ENCODE peak calls at places on chromosomes 11 and 22, in nine cellular contexts. Q is sigmoid colon, L is stomach, A is A549, V is HepG2, S is ovary, F is GM12878, O is tibial nerve, W is esophagus muscularis mucosa. P is an unnamed sample.

GRCh38 chr11:44008698-44009097 is 39.1 kb upstream of the ACCSL start:
- DNase-seq in Q (peak; percentile 14), L (peak; percentile 10), A (no peak), V (no peak), S (peak; percentile 7), F (no peak), O (no peak), W (no peak), P (no peak)

GRCh38 chr11:77009533-77010160 is 24.6 kb upstream of the B3GNT6 start:
- DNase-seq in Q (no peak), L (no peak), A (no peak), V (no peak), S (no peak), F (no peak), O (no peak), W (no peak), P (no peak)

GRCh38 chr22:44147821-44148574 is 32.7 kb upstream of the PARVG start:
- DNase-seq in Q (peak; percentile 86), L (no peak), A (no peak), V (no peak), S (no peak), F (no peak), O (no peak), W (no peak), P (peak; percentile 30)

GRCh38 chr22:42717197-42717967 is 3.3 kb downstream of the A4GALT start:
- DNase-seq in Q (no peak), L (no peak), A (no peak), V (no peak), S (no peak), F (no peak), O (no peak), W (no peak), P (no peak)

GRCh38 chr11:130214861-130215530 is 55.4 kb downstream of the ST14 start:
- DNase-seq in Q (no peak), L (peak; percentile 5), A (no peak), V (no peak), S (no peak), F (no peak), O (no peak), W (peak; percentile 72), P (no peak)

GRCh38 chr11:96576383-96576782 is 186.6 kb downstream of the JRKL start:
- DNase-seq in Q (no peak), L (no peak), A (no peak), V (no peak), S (no peak), F (no peak), O (no peak), W (no peak), P (no peak)

GRCh38 chr11:93000511-93001476 is 31.3 kb downstream of the MTNR1B start:
- DNase-seq in Q (no peak), L (no peak), A (peak; percentile 48), V (peak; percentile 10), S (no peak), F (no peak), O (no peak), W (no peak), P (no peak)

GRCh38 chr22:46861468-46861867 is 99.0 kb downstream of the TBC1D22A start:
- DNase-seq in Q (no peak), L (no peak), A (no peak), V (no peak), S (no peak), F (no peak), O (no peak), W (no peak), P (no peak)

GRCh38 chr22:35894937-35895708 is 133.5 kb downstream of the RBFOX2 start:
- DNase-seq in Q (peak; percentile 85), L (no peak), A (no peak), V (no peak), S (no peak), F (no peak), O (no peak), W (no peak), P (peak; percentile 12)

GRCh38 chr11:132058211-132058772 is 687.9 kb downstream of the NTM start:
- DNase-seq in Q (no peak), L (no peak), A (no peak), V (no peak), S (no peak), F (no peak), O (no peak), W (no peak), P (peak; percentile 17)

GRCh38 chr22:37818397-37819099 is 4.6 kb upstream of the GALR3 start:
- DNase-seq in Q (peak; percentile 83), L (peak; percentile 71), A (no peak), V (no peak), S (peak; percentile 68), F (no peak), O (no peak), W (no peak), P (peak; percentile 77)

GRCh38 chr22:29901354-29901753 is 18.4 kb downstream of the MTMR3 start:
- DNase-seq in Q (no peak), L (no peak), A (no peak), V (no peak), S (no peak), F (no peak), O (no peak), W (no peak), P (no peak)

GRCh38 chr11:37710031-37710430 is 1112.0 kb upstream of the RAG2 start:
- DNase-seq in Q (no peak), L (no peak), A (no peak), V (no peak), S (no peak), F (no peak), O (no peak), W (no peak), P (no peak)

GRCh38 chr22:31055322-31056159 is 25.6 kb upstream of the SMTN start:
- DNase-seq in Q (peak; percentile 99), L (peak; percentile 94), A (peak; percentile 92), V (peak; percentile 98), S (peak; percentile 90), F (no peak), O (peak; percentile 77), W (peak; percentile 96), P (peak; percentile 82)

GRCh38 chr22:17578129-17578754 is 14.9 kb downstream of the SLC25A18 start:
- DNase-seq in Q (peak; percentile 92), L (peak; percentile 77), A (no peak), V (peak; percentile 21), S (peak; percentile 48), F (no peak), O (peak; percentile 38), W (no peak), P (peak; percentile 53)

GRCh38 chr11:65388731-65389130 is 2.3 kb downstream of the FRMD8 start:
- DNase-seq in Q (no peak), L (no peak), A (no peak), V (no peak), S (no peak), F (peak; percentile 19), O (no peak), W (no peak), P (no peak)

GRCh38 chr11:6022954-6023353 is 7.6 kb downstream of the OR56A1 start:
- DNase-seq in Q (no peak), L (no peak), A (peak; percentile 13), V (peak; percentile 43), S (no peak), F (peak; percentile 5), O (no peak), W (no peak), P (no peak)

GRCh38 chr22:20413217-20414058 is 19.5 kb downstream of the ZNF74 start:
- DNase-seq in Q (peak; percentile 36), L (no peak), A (no peak), V (no peak), S (no peak), F (no peak), O (no peak), W (no peak), P (no peak)

GRCh38 chr22:39297490-39298193 is 21.8 kb downstream of the RPL3 start:
- DNase-seq in Q (no peak), L (peak; percentile 46), A (no peak), V (no peak), S (no peak), F (no peak), O (no peak), W (no peak), P (peak; percentile 46)

GRCh38 chr11:76845069-76845468 is 15.6 kb upstream of the ACER3 start:
- DNase-seq in Q (no peak), L (no peak), A (no peak), V (no peak), S (no peak), F (no peak), O (no peak), W (no peak), P (peak; percentile 52)

GRCh38 chr11:18749681-18750319 is 23.8 kb upstream of the IGSF22 start:
- DNase-seq in Q (no peak), L (no peak), A (peak; percentile 53), V (peak; percentile 25), S (no peak), F (no peak), O (no peak), W (no peak), P (no peak)
- TF ChIP-seq POLR2A in Q (no peak), L (no peak), A (no peak), V (no peak), S (no peak), F (no peak), O (no peak), W (no peak), P (no peak)

GRCh38 chr11:46361283-46362145 is 14.3 kb downstream of the DGKZ start:
- DNase-seq in Q (peak; percentile 87), L (no peak), A (no peak), V (no peak), S (peak; percentile 46), F (peak; percentile 44), O (no peak), W (no peak), P (peak; percentile 56)
- H3K4me1 ChIP-seq in Q (peaks cover 32% of the 10 kb centered on the region), L (peaks cover 75% of the 10 kb centered on the region), A (peaks cover 10% of the 10 kb centered on the region), V (peaks cover 12% of the 10 kb centered on the region), S (peaks cover 7% of the 10 kb centered on the region), F (peaks cover 20% of the 10 kb centered on the region), O (peaks cover 33% of the 10 kb centered on the region), W (peaks cover 62% of the 10 kb centered on the region), P (peaks cover 17% of the 10 kb centered on the region)

GRCh38 chr11:33891714-33892327 is at the start of gene LMO2:
- DNase-seq in Q (no peak), L (no peak), A (no peak), V (no peak), S (no peak), F (no peak), O (no peak), W (no peak), P (no peak)
- TF ChIP-seq EP300 in Q (no peak), L (no peak), A (no peak), V (no peak), S (no peak), F (no peak), O (no peak), W (no peak), P (no peak)

DNA sequence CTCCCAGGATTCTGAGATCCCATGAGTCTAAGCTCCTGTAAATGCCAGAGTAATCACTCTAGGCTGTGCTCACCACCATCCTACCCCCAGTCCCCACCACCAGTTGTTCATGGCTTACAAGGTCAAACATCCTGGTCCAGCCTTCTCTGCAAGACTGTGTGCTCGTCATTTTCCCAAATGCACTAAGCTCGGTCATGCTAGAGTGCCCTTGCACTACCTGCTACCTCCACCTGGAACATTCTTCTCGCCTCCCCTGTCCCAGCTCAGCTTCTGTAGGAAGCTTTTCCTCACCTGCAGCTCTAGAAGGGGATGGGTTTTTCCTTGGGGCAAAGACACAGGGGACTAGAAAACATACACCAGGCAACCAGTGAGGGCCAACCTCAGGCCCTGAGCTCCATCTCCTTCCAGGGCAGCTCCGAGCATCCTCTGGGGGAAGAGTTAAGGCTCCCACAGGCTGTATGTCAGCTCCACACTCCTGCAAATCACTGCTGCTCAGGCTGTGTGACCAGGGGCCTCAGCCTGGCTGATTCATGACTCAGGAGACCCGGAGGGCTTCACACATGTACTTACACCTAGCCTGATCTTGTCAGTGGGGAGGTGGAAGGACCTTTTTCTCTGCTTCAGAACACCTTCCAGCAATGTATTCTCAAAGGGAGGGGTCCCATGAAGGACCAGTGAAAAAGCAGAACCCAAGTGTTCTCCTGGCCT is 37.2 kb upstream of the CSNK2A3 start:
- DNase-seq in Q (no peak), L (no peak), A (no peak), V (no peak), S (no peak), F (no peak), O (no peak), W (no peak), P (no peak)
- TF ChIP-seq POLR2A in Q (no peak), L (no peak), A (no peak), V (no peak), S (no peak), F (no peak), O (no peak), W (no peak), P (no peak)

P was measured in transverse colon.